ENCODE peak calls at places on chromosome 21, in ten cellular contexts. D is HuH-7.5; S is GM04503; N is Daoy; U is foreskin fibroblast; L is stimulated activated CD4-positive, alpha-beta T cell treated with anti-CD3 and anti-CD28 coated beads, Interleukin-1b, Interleukin-23, amount 100 ng/mL, for 48 hours; V is activated T-cell treated with anti-CD3 and anti-CD28 coated beads, Interleukin-2, amount 50 U/mL, for 72 hours; T is choroid plexus epithelial cell; O is non-pigmented ciliary epithelial cell; G is activated CD8-positive, alpha-beta memory T cell treated with anti-CD3 and anti-CD28 coated beads, Interleukin-2, amount 50 U/mL, for 48 hours. R is an unnamed sample.

GRCh38 chr21:15514073-15514946 is 215.5 kb upstream of the USP25 start:
- DNase-seq in D (peak), S (no peak), N (no peak), U (no peak), L (peak), V (peak), T (no peak), O (no peak), G (peak), R (peak)

GRCh38 chr21:39180429-39181019 is 2.7 kb downstream of the PSMG1 start:
- DNase-seq in D (no peak), S (no peak), N (no peak), U (peak), L (no peak), V (no peak), T (peak), O (no peak), G (no peak), R (no peak)

GRCh38 chr21:14675774-14676530 is 129.8 kb upstream of the SAMSN1 start:
- DNase-seq in D (no peak), S (no peak), N (no peak), U (no peak), L (no peak), V (peak), T (peak), O (no peak), G (no peak), R (peak)

GRCh38 chr21:27134513-27134912 is 167.6 kb upstream of the ADAMTS5 start:
- DNase-seq in D (no peak), S (no peak), N (no peak), U (peak), L (no peak), V (no peak), T (peak), O (no peak), G (no peak), R (no peak)

GRCh38 chr21:39911286-39911685 is 44.0 kb downstream of the PCP4 start:
- DNase-seq in D (no peak), S (no peak), N (no peak), U (no peak), L (no peak), V (no peak), T (no peak), O (no peak), G (no peak), R (no peak)

GRCh38 chr21:44927587-44928461 is 7.1 kb upstream of the ITGB2 start:
- DNase-seq in D (no peak), S (no peak), N (peak), U (peak), L (peak), V (peak), T (peak), O (no peak), G (peak), R (peak)

GRCh38 chr21:29376556-29376955 is 77.8 kb downstream of the BACH1 start:
- DNase-seq in D (peak), S (no peak), N (peak), U (peak), L (peak), V (peak), T (peak), O (no peak), G (peak), R (peak)

GRCh38 chr21:16794944-16795343 is 717.9 kb upstream of the CXADR start:
- DNase-seq in D (no peak), S (peak), N (peak), U (peak), L (no peak), V (no peak), T (peak), O (peak), G (no peak), R (no peak)

GRCh38 chr21:36847189-36847588 is 119.3 kb downstream of the HLCS start:
- DNase-seq in D (peak), S (peak), N (peak), U (peak), L (no peak), V (no peak), T (peak), O (peak), G (no peak), R (no peak)

GRCh38 chr21:38760762-38761155 is 45.0 kb upstream of the ETS2 start:
- DNase-seq in D (no peak), S (no peak), N (no peak), U (no peak), L (no peak), V (no peak), T (no peak), O (no peak), G (no peak), R (no peak)

GRCh38 chr21:46080171-46081021 is 17.5 kb upstream of the COL6A2 start:
- DNase-seq in D (no peak), S (no peak), N (peak), U (peak), L (no peak), V (no peak), T (no peak), O (no peak), G (peak), R (no peak)

GRCh38 chr21:43884861-43885370 is 19.9 kb downstream of the AGPAT3 start:
- DNase-seq in D (no peak), S (no peak), N (no peak), U (peak), L (no peak), V (no peak), T (peak), O (no peak), G (no peak), R (no peak)

GRCh38 chr21:31860851-31861250 is 12.0 kb upstream of the HUNK start:
- DNase-seq in D (no peak), S (no peak), N (no peak), U (no peak), L (no peak), V (no peak), T (no peak), O (no peak), G (no peak), R (no peak)

GRCh38 chr21:36059823-36060158 is 535 bp downstream of the SETD4 start:
- DNase-seq in D (peak), S (no peak), N (no peak), U (no peak), L (peak), V (no peak), T (no peak), O (no peak), G (no peak), R (no peak)

GRCh38 chr21:42009018-42009830 is 936 bp downstream of the ZBTB21 start:
- DNase-seq in D (peak), S (no peak), N (peak), U (peak), L (peak), V (peak), T (peak), O (no peak), G (peak), R (peak)

GRCh38 chr21:26194326-26194725 is 23.8 kb upstream of the APP start:
- DNase-seq in D (no peak), S (no peak), N (no peak), U (peak), L (no peak), V (no peak), T (no peak), O (no peak), G (no peak), R (no peak)

GRCh38 chr21:32794643-32795042 is 23.1 kb upstream of the PAXBP1 start:
- DNase-seq in D (no peak), S (no peak), N (no peak), U (no peak), L (no peak), V (no peak), T (no peak), O (no peak), G (no peak), R (no peak)

GRCh38 chr21:32653326-32653901 is 41.2 kb upstream of the CFAP298 start:
- DNase-seq in D (peak), S (no peak), N (peak), U (peak), L (peak), V (peak), T (peak), O (no peak), G (no peak), R (peak)

GRCh38 chr21:41804381-41804780 is 37.5 kb upstream of the RIPK4 start:
- DNase-seq in D (no peak), S (no peak), N (no peak), U (no peak), L (no peak), V (no peak), T (no peak), O (no peak), G (no peak), R (no peak)

GRCh38 chr21:38319781-38320180 is 63.0 kb downstream of the KCNJ15 start:
- DNase-seq in D (no peak), S (peak), N (no peak), U (peak), L (no peak), V (no peak), T (peak), O (no peak), G (no peak), R (no peak)

GRCh38 chr21:42066521-42066920 is 4.6 kb upstream of the UMODL1 start:
- DNase-seq in D (no peak), S (no peak), N (no peak), U (no peak), L (no peak), V (no peak), T (no peak), O (no peak), G (no peak), R (no peak)

GRCh38 chr21:26100573-26100972 is 70.0 kb downstream of the APP start:
- DNase-seq in D (no peak), S (no peak), N (no peak), U (no peak), L (no peak), V (no peak), T (no peak), O (no peak), G (no peak), R (no peak)

GRCh38 chr21:34200288-34200905 is 127.0 kb downstream of the MRPS6 start:
- DNase-seq in D (no peak), S (no peak), N (no peak), U (no peak), L (no peak), V (no peak), T (peak), O (no peak), G (no peak), R (no peak)

GRCh38 chr21:14438204-14438603 is 55.3 kb upstream of the HSPA13 start:
- DNase-seq in D (no peak), S (no peak), N (no peak), U (no peak), L (no peak), V (no peak), T (peak), O (no peak), G (no peak), R (no peak)

GRCh38 chr21:29194847-29195246 is 64.4 kb downstream of the MAP3K7CL start:
- DNase-seq in D (no peak), S (no peak), N (no peak), U (peak), L (no peak), V (no peak), T (peak), O (no peak), G (no peak), R (no peak)

GRCh38 chr21:34141373-34141772 is 68.0 kb downstream of the MRPS6 start:
- DNase-seq in D (no peak), S (no peak), N (no peak), U (peak), L (no peak), V (no peak), T (no peak), O (no peak), G (no peak), R (no peak)

GRCh38 chr21:44975720-44976555 is 36.1 kb downstream of the SLX9 start:
- DNase-seq in D (no peak), S (no peak), N (no peak), U (no peak), L (no peak), V (no peak), T (no peak), O (no peak), G (no peak), R (no peak)

GRCh38 chr21:27802816-27803475 is 836.1 kb upstream of the ADAMTS5 start:
- DNase-seq in D (peak), S (no peak), N (peak), U (peak), L (peak), V (peak), T (peak), O (no peak), G (no peak), R (peak)

GRCh38 chr21:34808569-34809204 is 139.9 kb downstream of the CLIC6 start:
- DNase-seq in D (no peak), S (peak), N (peak), U (peak), L (no peak), V (no peak), T (peak), O (peak), G (no peak), R (no peak)